ENCODE peak calls at places on chromosomes 11 and 22, in ten cellular contexts. H is sigmoid colon, N is PC-3, C is suprapubic skin, S is OCI-LY7, U is tibial nerve, M is breast epithelium, A is bronchial epithelial cell, B is lower lobe of right lung, O is heart left ventricle. J is an unnamed sample.
A peak's percentile ranks its signal among the peaks of the same experiment; 100 is the strongest.

GRCh38 chr11:127624455-127624854 is 623.9 kb upstream of the KIRREL3 start:
- DNase-seq in C (no peak), U (no peak), H (no peak), B (no peak), S (no peak), A (no peak), N (no peak), M (no peak), O (no peak), J (no peak)

GRCh38 chr11:134275534-134276395 is at the start of gene GLB1L3:
- DNase-seq in O (no peak), A (peak; percentile 50), H (no peak), N (no peak), S (no peak), B (no peak), C (no peak), M (peak; percentile 26), U (no peak), J (no peak)

GRCh38 chr22:22558972-22559603 is at the start of gene PRAME:
- DNase-seq in N (peak; percentile 80), O (peak; percentile 25), A (no peak), B (peak; percentile 75), M (no peak), H (no peak), C (no peak), S (peak; percentile 89), U (peak; percentile 8), J (peak; percentile 79)

GRCh38 chr11:59923813-59924212 is 14.4 kb upstream of the OOSP1 start:
- DNase-seq in M (no peak), N (no peak), A (no peak), H (no peak), S (peak; percentile 13), B (no peak), U (no peak), C (no peak), O (no peak), J (no peak)

GRCh38 chr11:103315248-103315647 is 206.0 kb downstream of the DYNC2H1 start:
- DNase-seq in N (no peak), A (peak; percentile 7), O (no peak), S (no peak), M (no peak), B (no peak), U (no peak), H (no peak), C (no peak), J (no peak)

GRCh38 chr11:72524711-72525110 is 90.4 kb upstream of the CLPB start:
- DNase-seq in M (no peak), N (peak; percentile 50), C (no peak), O (no peak), H (no peak), U (no peak), S (no peak), A (no peak), B (no peak), J (no peak)

GRCh38 chr11:70473873-70474690 is 75.8 kb downstream of the CTTN start:
- DNase-seq in U (no peak), B (no peak), N (no peak), H (peak; percentile 19), C (no peak), S (no peak), M (no peak), A (no peak), O (no peak), J (peak; percentile 64)

GRCh38 chr11:33723238-33723881 is 12.9 kb downstream of the CD59 start:
- DNase-seq in N (peak; percentile 80), H (no peak), A (peak; percentile 81), U (no peak), B (no peak), C (peak; percentile 81), S (no peak), M (no peak), O (peak; percentile 64), J (no peak)

GRCh38 chr22:42695294-42695693 is 25.4 kb downstream of the A4GALT start:
- DNase-seq in M (no peak), C (no peak), O (no peak), A (no peak), S (no peak), N (no peak), H (no peak), U (no peak), B (no peak), J (peak; percentile 83)

GRCh38 chr11:113195728-113196127 is 118.7 kb upstream of the TTC12 start:
- DNase-seq in C (no peak), A (no peak), N (no peak), B (no peak), O (no peak), U (no peak), S (no peak), M (no peak), H (no peak), J (no peak)

GRCh38 chr22:43419371-43420080 is 7.7 kb downstream of the MPPED1 start:
- DNase-seq in A (no peak), S (no peak), H (no peak), U (no peak), C (no peak), O (no peak), M (no peak), B (no peak), N (no peak), J (no peak)

GRCh38 chr11:76206327-76207081 is at the start of gene WNT11:
- DNase-seq in U (no peak), M (no peak), A (no peak), C (no peak), O (peak; percentile 66), H (no peak), N (peak; percentile 57), S (no peak), B (peak; percentile 68), J (peak; percentile 61)

DNA sequence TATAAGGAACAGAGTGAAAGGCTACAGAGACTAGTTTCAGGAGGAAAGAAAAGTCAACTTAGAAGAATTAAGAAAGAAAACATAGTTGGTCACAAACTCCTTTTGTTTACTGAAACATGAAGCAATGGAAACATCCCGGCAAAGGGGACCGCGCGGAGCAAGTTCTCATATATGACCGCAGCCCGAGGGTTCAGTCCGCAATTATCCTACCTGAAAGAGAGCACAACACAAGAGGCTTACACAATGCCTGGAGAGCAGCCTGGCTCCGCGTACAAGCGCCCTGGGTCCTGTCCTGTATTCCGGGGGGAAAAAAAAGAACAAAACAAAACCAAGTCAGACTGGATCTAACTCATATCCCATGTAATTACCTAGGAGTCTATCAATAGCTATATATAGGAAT is 12.3 kb downstream of the RBM4B start:
- DNase-seq in A (no peak), U (no peak), H (no peak), N (no peak), B (no peak), C (no peak), M (no peak), O (no peak), S (no peak), J (no peak)
- H3K36me3 ChIP-seq in A (peaks cover 5% of the 10 kb centered on the region), U (no peaks in the 10 kb centered on the region), H (peaks cover 30% of the 10 kb centered on the region), N (peaks cover 58% of the 10 kb centered on the region), B (peaks cover 89% of the 10 kb centered on the region), C (peaks cover 83% of the 10 kb centered on the region), M (no peaks in the 10 kb centered on the region), O (peaks cover 12% of the 10 kb centered on the region), S (peaks cover 90% of the 10 kb centered on the region), J (peaks cover 3% of the 10 kb centered on the region)

DNA sequence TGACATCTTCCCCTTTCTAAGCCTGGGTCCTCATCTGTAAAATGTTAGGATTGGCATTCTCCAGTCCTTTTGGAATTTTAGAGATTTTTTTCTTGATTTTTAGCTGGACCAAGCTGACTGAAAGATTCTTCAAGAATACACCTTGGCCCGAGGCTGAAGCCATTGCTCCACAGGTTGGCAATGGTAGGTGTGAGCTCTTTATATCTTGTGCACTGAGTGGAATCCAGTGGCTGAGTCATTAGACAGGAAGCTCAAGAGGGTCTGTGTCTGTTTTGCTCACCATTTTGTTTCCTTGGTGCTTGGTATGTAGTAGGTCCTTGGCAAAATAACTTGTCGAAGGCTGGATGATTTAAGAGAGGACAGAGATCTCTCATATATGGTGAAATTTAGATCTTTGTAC is 6.2 kb downstream of the EIF3L start:
- DNase-seq in A (peak; percentile 25), B (no peak), M (no peak), O (no peak), H (no peak), C (no peak), S (no peak), N (no peak), U (no peak), J (no peak)
- H3K36me3 ChIP-seq in A (peaks cover 22% of the 10 kb centered on the region), B (peaks cover 99% of the 10 kb centered on the region), M (no peaks in the 10 kb centered on the region), O (peaks cover 30% of the 10 kb centered on the region), H (peaks cover 62% of the 10 kb centered on the region), C (peaks cover 76% of the 10 kb centered on the region), S (peaks cover 93% of the 10 kb centered on the region), N (peaks cover 50% of the 10 kb centered on the region), U (no peaks in the 10 kb centered on the region), J (peaks cover 10% of the 10 kb centered on the region)

DNA sequence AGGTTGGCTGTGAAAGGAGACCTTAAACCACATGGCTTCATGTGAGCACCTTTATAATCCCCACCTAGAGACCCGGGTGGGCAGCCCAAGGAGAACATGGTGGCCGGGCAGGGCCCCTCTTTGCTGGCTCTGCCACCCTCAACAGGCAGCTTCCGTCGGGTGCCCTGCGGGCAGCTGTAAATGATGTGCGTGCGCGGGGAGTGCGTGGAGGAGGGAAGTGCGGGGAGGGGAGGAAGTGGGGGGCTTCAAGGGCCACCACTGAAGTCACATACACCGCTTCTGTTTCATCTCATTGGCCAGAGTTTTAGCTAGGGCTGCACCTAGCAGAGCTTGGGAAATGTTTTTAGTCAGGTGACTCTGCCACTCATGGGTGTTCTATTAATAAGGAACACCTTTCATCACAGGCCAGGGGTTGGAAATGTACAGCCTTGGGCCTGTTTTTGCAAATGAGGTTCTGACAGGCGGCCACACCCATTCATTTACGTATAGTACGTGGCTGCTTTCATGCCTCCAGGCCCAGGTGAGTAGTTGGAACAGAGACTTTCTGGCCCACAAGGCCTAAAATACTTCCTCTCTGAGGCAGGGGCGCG is 14.5 kb downstream of the FAM118A start:
- DNase-seq in S (no peak), B (no peak), A (peak; percentile 25), N (no peak), U (no peak), C (no peak), M (no peak), O (no peak), H (no peak), J (no peak)
- H3K36me3 ChIP-seq in S (peaks cover 61% of the 10 kb centered on the region), B (peaks cover 42% of the 10 kb centered on the region), A (peaks cover 21% of the 10 kb centered on the region), N (peaks cover 7% of the 10 kb centered on the region), U (peaks cover 3% of the 10 kb centered on the region), C (peaks cover 41% of the 10 kb centered on the region), M (no peaks in the 10 kb centered on the region), O (peaks cover 16% of the 10 kb centered on the region), H (peaks cover 20% of the 10 kb centered on the region), J (peaks cover 3% of the 10 kb centered on the region)

GRCh38 chr11:62881579-62882427 is 1.1 kb downstream of the SLC3A2 start:
- DNase-seq in C (peak; percentile 98), S (peak; percentile 93), B (peak; percentile 95), U (peak; percentile 97), H (peak; percentile 99), N (peak; percentile 98), A (peak; percentile 89), O (peak; percentile 92), M (peak; percentile 96), J (peak; percentile 98)

GRCh38 chr11:62880231-62880802 is 379 bp upstream of the SLC3A2 start:
- DNase-seq in C (peak; percentile 93), O (no peak), N (peak; percentile 91), M (peak; percentile 79), B (peak; percentile 71), S (peak; percentile 28), U (no peak), A (peak; percentile 81), H (no peak), J (peak; percentile 87)

GRCh38 chr11:62880803-62881578 is at the start of gene SLC3A2:
- DNase-seq in U (peak; percentile 86), S (peak; percentile 89), N (peak; percentile 93), B (peak; percentile 93), H (peak; percentile 96), C (no peak), M (peak; percentile 94), A (peak; percentile 82), O (peak; percentile 88), J (peak; percentile 96)

GRCh38 chr11:62879150-62879549 is 1.5 kb upstream of the SLC3A2 start:
- DNase-seq in U (no peak), O (no peak), S (no peak), C (no peak), A (no peak), M (no peak), B (no peak), N (no peak), H (no peak), J (no peak)

GRCh38 chr11:62879554-62879953 is 1.1 kb upstream of the SLC3A2 start:
- DNase-seq in O (no peak), N (no peak), H (peak; percentile 80), C (no peak), A (no peak), B (no peak), U (peak; percentile 64), S (no peak), M (peak; percentile 82), J (no peak)
- H3K36me3 ChIP-seq in O (peaks cover 20% of the 10 kb centered on the region), N (peaks cover 44% of the 10 kb centered on the region), H (peaks cover 7% of the 10 kb centered on the region), C (peaks cover 19% of the 10 kb centered on the region), A (peaks cover 22% of the 10 kb centered on the region), B (peaks cover 23% of the 10 kb centered on the region), U (no peaks in the 10 kb centered on the region), S (peaks cover 94% of the 10 kb centered on the region), M (no peaks in the 10 kb centered on the region), J (peaks cover 2% of the 10 kb centered on the region)